ENCODE peak calls at places on chromosome 12, in nine cellular contexts. One of them, this sample, is unnamed.

GRCh38 chr12:124720019-124720686 is 143.5 kb downstream of the SCARB1 start:
- DNase-seq in Panc1: no peak
- DNase-seq in B cell: no peak
- DNase-seq in IMR-90: peak; percentile 82
- DNase-seq in CD8-positive, alpha-beta T cell: no peak
- DNase-seq in BJ: no peak
- DNase-seq in cardiac fibroblast: peak; percentile 69
- DNase-seq in stomach: no peak
- DNase-seq in WTC11: no peak
- DNase-seq in this sample: no peak

GRCh38 chr12:132007041-132007440 is 57.3 kb downstream of the EP400 start:
- DNase-seq in B cell: no peak
- DNase-seq in IMR-90: no peak
- DNase-seq in cardiac fibroblast: no peak
- DNase-seq in BJ: no peak
- DNase-seq in Panc1: no peak
- DNase-seq in stomach: no peak
- DNase-seq in WTC11: no peak
- DNase-seq in CD8-positive, alpha-beta T cell: no peak
- DNase-seq in this sample: no peak

GRCh38 chr12:12099102-12099501 is 28.4 kb downstream of the BCL2L14 start:
- DNase-seq in B cell: no peak
- DNase-seq in WTC11: no peak
- DNase-seq in Panc1: no peak
- DNase-seq in cardiac fibroblast: peak; percentile 70
- DNase-seq in CD8-positive, alpha-beta T cell: no peak
- DNase-seq in IMR-90: no peak
- DNase-seq in BJ: no peak
- DNase-seq in stomach: no peak
- DNase-seq in this sample: no peak

GRCh38 chr12:104272938-104273337 is 30.6 kb upstream of the EID3 start:
- DNase-seq in BJ: no peak
- DNase-seq in cardiac fibroblast: no peak
- DNase-seq in B cell: no peak
- DNase-seq in stomach: peak; percentile 50
- DNase-seq in WTC11: no peak
- DNase-seq in Panc1: no peak
- DNase-seq in IMR-90: no peak
- DNase-seq in CD8-positive, alpha-beta T cell: no peak
- DNase-seq in this sample: no peak

GRCh38 chr12:27303139-27304111 is 29.2 kb upstream of the BMAL2 start:
- DNase-seq in CD8-positive, alpha-beta T cell: no peak
- DNase-seq in IMR-90: peak; percentile 61
- DNase-seq in WTC11: no peak
- DNase-seq in stomach: no peak
- DNase-seq in cardiac fibroblast: no peak
- DNase-seq in B cell: no peak
- DNase-seq in Panc1: no peak
- DNase-seq in BJ: no peak
- DNase-seq in this sample: no peak

GRCh38 chr12:3973939-3974644 is 100.9 kb upstream of the PARP11 start:
- DNase-seq in WTC11: no peak
- DNase-seq in B cell: no peak
- DNase-seq in stomach: no peak
- DNase-seq in cardiac fibroblast: no peak
- DNase-seq in CD8-positive, alpha-beta T cell: no peak
- DNase-seq in Panc1: no peak
- DNase-seq in BJ: no peak
- DNase-seq in IMR-90: no peak
- DNase-seq in this sample: no peak

GRCh38 chr12:112936927-112937326 is 1.3 kb upstream of the OAS3 start:
- DNase-seq in CD8-positive, alpha-beta T cell: no peak
- DNase-seq in Panc1: no peak
- DNase-seq in stomach: no peak
- DNase-seq in cardiac fibroblast: no peak
- DNase-seq in BJ: no peak
- DNase-seq in WTC11: no peak
- DNase-seq in IMR-90: no peak
- DNase-seq in B cell: no peak
- DNase-seq in this sample: no peak

GRCh38 chr12:57280234-57281062 is 29.5 kb upstream of the STAC3 start:
- DNase-seq in stomach: peak; percentile 39
- DNase-seq in cardiac fibroblast: peak; percentile 87
- DNase-seq in IMR-90: peak; percentile 99
- DNase-seq in CD8-positive, alpha-beta T cell: peak; percentile 48
- DNase-seq in Panc1: peak; percentile 64
- DNase-seq in BJ: peak; percentile 73
- DNase-seq in B cell: peak; percentile 65
- DNase-seq in WTC11: no peak
- DNase-seq in this sample: no peak

DNA sequence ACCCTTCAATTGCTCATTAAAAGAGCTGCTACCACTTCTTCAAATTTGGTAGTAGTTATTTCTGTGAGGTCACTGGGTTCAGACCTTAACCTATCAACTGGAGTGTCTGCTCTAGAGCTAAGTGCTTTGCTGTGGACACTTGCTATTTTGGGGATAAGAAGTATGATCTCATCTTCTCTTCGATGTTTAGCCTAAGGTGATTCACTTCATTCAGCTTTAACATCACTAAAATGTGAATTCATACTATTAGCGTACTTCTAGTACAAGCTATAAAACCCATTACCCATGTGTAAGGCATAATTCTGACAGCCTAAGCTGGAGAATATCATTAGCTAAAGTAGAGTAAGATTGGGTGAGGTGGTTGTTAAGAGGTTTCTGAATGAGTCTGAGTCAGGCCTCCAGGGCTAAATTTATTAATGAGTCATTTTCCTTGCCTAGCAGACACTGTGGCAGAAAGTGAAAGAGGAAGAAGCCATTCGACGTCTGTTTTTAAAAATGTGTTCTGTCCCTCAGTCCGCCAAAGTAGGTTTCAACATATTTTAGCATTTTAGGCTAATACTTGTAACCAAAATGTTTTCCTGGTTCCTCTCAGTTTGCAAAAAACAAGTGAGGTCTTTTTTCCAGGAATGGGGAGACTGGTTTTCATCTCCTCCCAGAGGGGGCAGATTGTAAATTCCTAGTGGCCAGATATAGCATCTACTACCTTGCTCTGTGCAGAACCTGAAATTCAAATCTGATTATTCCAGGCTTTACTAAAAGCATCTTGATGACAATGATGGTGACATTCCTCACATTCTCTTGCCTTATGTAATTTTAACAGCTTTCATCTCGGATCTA is 103.6 kb downstream of the SSPN start:
- DNase-seq in B cell: peak; percentile 67
- DNase-seq in WTC11: no peak
- DNase-seq in IMR-90: peak; percentile 83
- DNase-seq in cardiac fibroblast: peak; percentile 72
- DNase-seq in BJ: peak; percentile 65
- DNase-seq in CD8-positive, alpha-beta T cell: no peak
- DNase-seq in stomach: no peak
- DNase-seq in Panc1: peak; percentile 97
- DNase-seq in this sample: no peak
- TF ChIP-seq CTCF in B cell: no peak
- TF ChIP-seq CTCF in WTC11: no peak
- TF ChIP-seq CTCF in IMR-90: peak; percentile 39
- TF ChIP-seq CTCF in cardiac fibroblast: peak; percentile 53
- TF ChIP-seq CTCF in BJ: peak; percentile 52
- TF ChIP-seq CTCF in CD8-positive, alpha-beta T cell: no peak
- TF ChIP-seq CTCF in stomach: no peak
- TF ChIP-seq CTCF in Panc1: peak; percentile 22
- TF ChIP-seq CTCF in this sample: no peak

GRCh38 chr12:105967038-105967776 is 171.5 kb downstream of the NUAK1 start:
- DNase-seq in cardiac fibroblast: peak; percentile 31
- DNase-seq in B cell: no peak
- DNase-seq in Panc1: no peak
- DNase-seq in BJ: no peak
- DNase-seq in CD8-positive, alpha-beta T cell: no peak
- DNase-seq in WTC11: no peak
- DNase-seq in stomach: no peak
- DNase-seq in IMR-90: peak; percentile 73
- DNase-seq in this sample: no peak

GRCh38 chr12:105970885-105971284 is 167.9 kb downstream of the NUAK1 start:
- DNase-seq in B cell: no peak
- DNase-seq in WTC11: no peak
- DNase-seq in IMR-90: no peak
- DNase-seq in stomach: no peak
- DNase-seq in Panc1: no peak
- DNase-seq in CD8-positive, alpha-beta T cell: no peak
- DNase-seq in cardiac fibroblast: no peak
- DNase-seq in BJ: no peak
- DNase-seq in this sample: no peak

GRCh38 chr12:105961821-105962671 is 176.7 kb downstream of the NUAK1 start:
- DNase-seq in BJ: no peak
- DNase-seq in cardiac fibroblast: no peak
- DNase-seq in stomach: no peak
- DNase-seq in Panc1: no peak
- DNase-seq in WTC11: no peak
- DNase-seq in B cell: no peak
- DNase-seq in IMR-90: peak; percentile 31
- DNase-seq in CD8-positive, alpha-beta T cell: no peak
- DNase-seq in this sample: no peak

DNA sequence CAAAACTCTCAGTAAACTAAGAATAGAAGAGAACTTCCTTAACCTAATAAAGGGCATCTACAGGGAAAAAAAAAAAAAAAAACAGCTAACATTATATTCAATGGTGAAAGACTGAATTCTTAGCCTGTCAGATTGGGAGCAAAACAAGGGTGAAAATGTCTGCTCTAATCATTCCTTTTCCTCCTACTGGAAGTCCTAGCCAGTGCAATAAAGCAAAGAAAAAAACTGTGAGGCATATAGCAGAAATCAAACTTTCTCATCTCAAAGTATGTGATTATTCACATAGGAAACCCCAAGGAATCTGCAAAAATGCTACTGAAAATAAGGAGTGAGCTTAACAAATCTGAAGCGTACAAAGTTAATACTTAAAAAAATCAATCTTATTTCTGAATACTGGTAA is 170.7 kb downstream of the NUAK1 start:
- DNase-seq in B cell: no peak
- DNase-seq in stomach: no peak
- DNase-seq in IMR-90: no peak
- DNase-seq in CD8-positive, alpha-beta T cell: no peak
- DNase-seq in Panc1: no peak
- DNase-seq in BJ: no peak
- DNase-seq in cardiac fibroblast: no peak
- DNase-seq in WTC11: no peak
- DNase-seq in this sample: no peak
- TF ChIP-seq CTCF in B cell: no peak
- TF ChIP-seq CTCF in stomach: no peak
- TF ChIP-seq CTCF in IMR-90: no peak
- TF ChIP-seq CTCF in CD8-positive, alpha-beta T cell: no peak
- TF ChIP-seq CTCF in Panc1: no peak
- TF ChIP-seq CTCF in BJ: no peak
- TF ChIP-seq CTCF in cardiac fibroblast: no peak
- TF ChIP-seq CTCF in WTC11: no peak
- TF ChIP-seq CTCF in this sample: no peak

GRCh38 chr12:80173465-80173864 is 74.1 kb downstream of the OTOGL start:
- DNase-seq in cardiac fibroblast: no peak
- DNase-seq in CD8-positive, alpha-beta T cell: no peak
- DNase-seq in BJ: no peak
- DNase-seq in Panc1: no peak
- DNase-seq in stomach: no peak
- DNase-seq in WTC11: no peak
- DNase-seq in B cell: no peak
- DNase-seq in IMR-90: no peak
- DNase-seq in this sample: no peak

GRCh38 chr12:80176706-80177105 is 77.4 kb downstream of the OTOGL start:
- DNase-seq in IMR-90: no peak
- DNase-seq in Panc1: no peak
- DNase-seq in CD8-positive, alpha-beta T cell: no peak
- DNase-seq in B cell: no peak
- DNase-seq in BJ: no peak
- DNase-seq in cardiac fibroblast: no peak
- DNase-seq in WTC11: no peak
- DNase-seq in stomach: no peak
- DNase-seq in this sample: no peak

GRCh38 chr12:80178846-80179245 is 79.5 kb downstream of the OTOGL start:
- DNase-seq in stomach: no peak
- DNase-seq in Panc1: no peak
- DNase-seq in CD8-positive, alpha-beta T cell: no peak
- DNase-seq in BJ: no peak
- DNase-seq in B cell: no peak
- DNase-seq in cardiac fibroblast: no peak
- DNase-seq in WTC11: no peak
- DNase-seq in IMR-90: no peak
- DNase-seq in this sample: no peak

GRCh38 chr12:80170915-80171314 is 71.6 kb downstream of the OTOGL start:
- DNase-seq in WTC11: no peak
- DNase-seq in stomach: no peak
- DNase-seq in BJ: no peak
- DNase-seq in cardiac fibroblast: no peak
- DNase-seq in Panc1: no peak
- DNase-seq in IMR-90: peak; percentile 28
- DNase-seq in B cell: no peak
- DNase-seq in CD8-positive, alpha-beta T cell: no peak
- DNase-seq in this sample: no peak

GRCh38 chr12:80175307-80175930 is 76.1 kb downstream of the OTOGL start:
- DNase-seq in B cell: no peak
- DNase-seq in cardiac fibroblast: no peak
- DNase-seq in WTC11: no peak
- DNase-seq in IMR-90: peak; percentile 52
- DNase-seq in BJ: no peak
- DNase-seq in stomach: no peak
- DNase-seq in CD8-positive, alpha-beta T cell: no peak
- DNase-seq in Panc1: no peak
- DNase-seq in this sample: no peak
- TF ChIP-seq CTCF in B cell: no peak
- TF ChIP-seq CTCF in cardiac fibroblast: no peak
- TF ChIP-seq CTCF in WTC11: no peak
- TF ChIP-seq CTCF in IMR-90: no peak
- TF ChIP-seq CTCF in BJ: no peak
- TF ChIP-seq CTCF in stomach: no peak
- TF ChIP-seq CTCF in CD8-positive, alpha-beta T cell: no peak
- TF ChIP-seq CTCF in Panc1: no peak
- TF ChIP-seq CTCF in this sample: no peak

DNA sequence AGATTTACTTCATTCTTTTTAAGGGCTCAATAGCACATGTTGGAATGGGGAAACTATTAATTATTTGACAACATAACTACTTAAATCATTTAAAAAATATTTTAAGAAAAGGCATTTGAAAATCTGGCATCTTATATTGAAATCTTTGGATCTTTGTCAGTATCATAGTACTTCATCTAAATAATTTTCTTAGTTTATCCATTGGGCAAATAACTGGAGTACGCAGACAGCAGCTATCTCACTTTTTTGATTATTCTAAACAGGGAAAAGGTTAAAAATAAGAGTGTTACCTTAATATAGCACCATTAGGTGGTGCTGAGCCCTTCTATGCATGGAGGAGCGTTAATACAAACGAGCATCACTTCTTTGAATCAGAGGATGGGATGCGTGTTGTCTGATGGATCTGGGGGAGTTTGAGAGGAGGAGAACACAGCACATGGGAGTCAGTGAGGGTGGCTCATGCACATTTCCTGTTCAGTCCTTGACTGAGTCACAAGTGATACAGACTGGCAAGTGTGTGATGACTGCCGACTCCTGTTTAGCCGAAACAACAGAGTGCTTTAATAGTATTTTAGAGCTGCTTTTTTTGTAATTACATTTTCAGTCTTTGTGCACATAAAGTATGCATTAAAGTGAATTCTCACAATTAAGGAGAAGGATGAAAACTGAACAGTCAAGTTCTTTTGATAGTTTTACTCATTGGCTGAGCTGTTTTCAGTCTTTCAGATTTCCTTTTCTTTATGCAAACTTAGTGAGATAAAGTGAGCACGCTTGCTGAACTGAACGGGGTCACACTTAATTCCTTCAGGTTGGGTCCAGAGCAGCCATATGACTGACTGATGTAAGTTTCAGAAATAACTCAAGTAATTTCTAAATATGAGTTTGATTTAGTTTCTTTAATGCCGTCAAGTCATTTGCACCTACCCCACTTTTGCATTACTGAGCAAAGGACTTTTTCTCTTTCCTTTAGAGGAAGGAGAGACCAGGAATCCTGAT is 92.7 kb downstream of the DIP2B start:
- DNase-seq in CD8-positive, alpha-beta T cell: peak; percentile 21
- DNase-seq in cardiac fibroblast: peak; percentile 73
- DNase-seq in WTC11: no peak
- DNase-seq in B cell: peak; percentile 41
- DNase-seq in stomach: peak; percentile 39
- DNase-seq in IMR-90: peak; percentile 93
- DNase-seq in Panc1: peak; percentile 83
- DNase-seq in BJ: no peak
- DNase-seq in this sample: no peak
- TF ChIP-seq CTCF in CD8-positive, alpha-beta T cell: no peak
- TF ChIP-seq CTCF in cardiac fibroblast: peak; percentile 15
- TF ChIP-seq CTCF in WTC11: no peak
- TF ChIP-seq CTCF in B cell: no peak
- TF ChIP-seq CTCF in stomach: no peak
- TF ChIP-seq CTCF in IMR-90: peak; percentile 14
- TF ChIP-seq CTCF in Panc1: peak; percentile 51
- TF ChIP-seq CTCF in BJ: no peak
- TF ChIP-seq CTCF in this sample: no peak

This sample was measured in glutamatergic neuron.